ENCODE peak calls at places on chromosome 14, in eight cellular contexts. R, W, F, P, Q, C, K and A are unnamed samples.
A peak's percentile ranks its signal among the peaks of the same experiment; 100 is the strongest.

GRCh38 chr14:100644383-100644782 is 57.2 kb upstream of the BEGAIN start:
- DNase-seq in R (no peak), W (no peak), F (no peak), P (no peak), Q (no peak), C (no peak), K (no peak), A (no peak)

GRCh38 chr14:93114068-93114710 is 1.5 kb downstream of the ITPK1 start:
- DNase-seq in R (no peak), W (no peak), F (no peak), P (no peak), Q (peak; percentile 38), C (no peak), K (no peak), A (peak; percentile 15)

GRCh38 chr14:92724516-92725340 is 23.7 kb downstream of the LGMN start:
- DNase-seq in R (peak; percentile 99), W (no peak), F (no peak), P (no peak), Q (no peak), C (no peak), K (no peak), A (no peak)

GRCh38 chr14:32361674-32362073 is 32.6 kb downstream of the AKAP6 start:
- DNase-seq in R (no peak), W (no peak), F (no peak), P (no peak), Q (no peak), C (no peak), K (no peak), A (no peak)

GRCh38 chr14:60245316-60246177 is 3.5 kb upstream of the PPM1A start:
- DNase-seq in R (no peak), W (no peak), F (no peak), P (no peak), Q (no peak), C (no peak), K (no peak), A (no peak)

GRCh38 chr14:65168840-65169239 is 66.5 kb upstream of the MAX start:
- DNase-seq in R (no peak), W (no peak), F (peak; percentile 66), P (peak; percentile 28), Q (no peak), C (no peak), K (no peak), A (no peak)

GRCh38 chr14:22532345-22533056 is 56.5 kb downstream of the DAD1 start:
- DNase-seq in R (no peak), W (no peak), F (no peak), P (peak; percentile 85), Q (no peak), C (no peak), K (no peak), A (no peak)

GRCh38 chr14:24183014-24183481 is 5.6 kb downstream of the IPO4 start:
- DNase-seq in R (no peak), W (no peak), F (no peak), P (no peak), Q (no peak), C (no peak), K (no peak), A (no peak)

GRCh38 chr14:77240336-77240915 is 30.6 kb downstream of the NGB start:
- DNase-seq in R (no peak), W (no peak), F (no peak), P (no peak), Q (no peak), C (no peak), K (no peak), A (no peak)

GRCh38 chr14:103716091-103716801 is 636 bp downstream of the ZFYVE21 start:
- DNase-seq in R (no peak), W (no peak), F (no peak), P (peak; percentile 17), Q (peak; percentile 58), C (no peak), K (no peak), A (peak; percentile 24)